ENCODE peak calls at places on chromosomes 4 and X, in six cellular contexts. One of them, this sample, is unnamed.

GRCh38 chr4:88533937-88534750 is 10.6 kb upstream of the PYURF start:
- DNase-seq in HepG2: no peak
- DNase-seq in HFF-Myc: peak; percentile 52
- DNase-seq in Peyer's patch: no peak
- DNase-seq in GM12878: no peak
- DNase-seq in body of pancreas: no peak
- DNase-seq in this sample: no peak

GRCh38 chr4:7894677-7895181 is 44.9 kb downstream of the AFAP1 start:
- DNase-seq in HepG2: no peak
- DNase-seq in HFF-Myc: no peak
- DNase-seq in Peyer's patch: no peak
- DNase-seq in GM12878: no peak
- DNase-seq in body of pancreas: no peak
- DNase-seq in this sample: no peak

GRCh38 chr4:179867300-179867878 is 2375.8 kb upstream of the TENM3 start:
- DNase-seq in HepG2: peak; percentile 66
- DNase-seq in HFF-Myc: no peak
- DNase-seq in Peyer's patch: peak; percentile 68
- DNase-seq in GM12878: peak; percentile 16
- DNase-seq in body of pancreas: peak; percentile 39
- DNase-seq in this sample: peak; percentile 75

GRCh38 chr4:8506373-8507250 is 66.0 kb downstream of the TRMT44 start:
- DNase-seq in HepG2: no peak
- DNase-seq in HFF-Myc: no peak
- DNase-seq in Peyer's patch: peak; percentile 54
- DNase-seq in GM12878: no peak
- DNase-seq in body of pancreas: peak; percentile 53
- DNase-seq in this sample: no peak

GRCh38 chrX:20265221-20265725 is 1.4 kb downstream of the RPS6KA3 start:
- DNase-seq in HepG2: peak; percentile 31
- DNase-seq in HFF-Myc: no peak
- DNase-seq in Peyer's patch: peak; percentile 81
- DNase-seq in GM12878: no peak
- DNase-seq in body of pancreas: peak; percentile 53
- DNase-seq in this sample: peak; percentile 68

GRCh38 chr4:6360385-6360784 is 90.7 kb downstream of the WFS1 start:
- DNase-seq in HepG2: no peak
- DNase-seq in HFF-Myc: no peak
- DNase-seq in Peyer's patch: no peak
- DNase-seq in GM12878: no peak
- DNase-seq in body of pancreas: no peak
- DNase-seq in this sample: no peak

GRCh38 chr4:173057442-173057841 is 111.2 kb upstream of the GALNT7 start:
- DNase-seq in HepG2: no peak
- DNase-seq in HFF-Myc: no peak
- DNase-seq in Peyer's patch: no peak
- DNase-seq in GM12878: no peak
- DNase-seq in body of pancreas: no peak
- DNase-seq in this sample: no peak

GRCh38 chrX:39165773-39166172 is 364.5 kb downstream of the MID1IP1 start:
- DNase-seq in HepG2: no peak
- DNase-seq in HFF-Myc: no peak
- DNase-seq in Peyer's patch: no peak
- DNase-seq in GM12878: no peak
- DNase-seq in body of pancreas: no peak
- DNase-seq in this sample: no peak

GRCh38 chr4:77040265-77040664 is 35.5 kb downstream of the CCNI start:
- DNase-seq in HepG2: no peak
- DNase-seq in HFF-Myc: no peak
- DNase-seq in Peyer's patch: no peak
- DNase-seq in GM12878: no peak
- DNase-seq in body of pancreas: no peak
- DNase-seq in this sample: no peak

GRCh38 chrX:68953331-68953730 is 124.5 kb downstream of the EFNB1 start:
- DNase-seq in HepG2: no peak
- DNase-seq in HFF-Myc: no peak
- DNase-seq in Peyer's patch: no peak
- DNase-seq in GM12878: no peak
- DNase-seq in body of pancreas: no peak
- DNase-seq in this sample: no peak

GRCh38 chr4:149911995-149912394 is 96.4 kb upstream of the IQCM start:
- DNase-seq in HepG2: no peak
- DNase-seq in HFF-Myc: no peak
- DNase-seq in Peyer's patch: no peak
- DNase-seq in GM12878: no peak
- DNase-seq in body of pancreas: no peak
- DNase-seq in this sample: no peak

GRCh38 chr4:38324861-38325451 is 339.0 kb upstream of the KLF3 start:
- DNase-seq in HepG2: no peak
- DNase-seq in HFF-Myc: no peak
- DNase-seq in Peyer's patch: no peak
- DNase-seq in GM12878: no peak
- DNase-seq in body of pancreas: no peak
- DNase-seq in this sample: no peak

GRCh38 chr4:89497517-89498308 is 190.1 kb upstream of the GPRIN3 start:
- DNase-seq in HepG2: no peak
- DNase-seq in HFF-Myc: no peak
- DNase-seq in Peyer's patch: no peak
- DNase-seq in GM12878: no peak
- DNase-seq in body of pancreas: no peak
- DNase-seq in this sample: no peak

GRCh38 chrX:105307762-105308161 is 87.3 kb upstream of the TEX13A start:
- DNase-seq in HepG2: no peak
- DNase-seq in HFF-Myc: no peak
- DNase-seq in Peyer's patch: no peak
- DNase-seq in GM12878: no peak
- DNase-seq in body of pancreas: no peak
- DNase-seq in this sample: no peak

GRCh38 chr4:99379571-99379970 is 27.0 kb upstream of the ADH1C start:
- DNase-seq in HepG2: no peak
- DNase-seq in HFF-Myc: no peak
- DNase-seq in Peyer's patch: no peak
- DNase-seq in GM12878: no peak
- DNase-seq in body of pancreas: no peak
- DNase-seq in this sample: no peak

GRCh38 chr4:185559913-185560281 is 24.6 kb upstream of the PDLIM3 start:
- DNase-seq in HepG2: peak; percentile 61
- DNase-seq in HFF-Myc: peak; percentile 20
- DNase-seq in Peyer's patch: no peak
- DNase-seq in GM12878: no peak
- DNase-seq in body of pancreas: peak; percentile 54
- DNase-seq in this sample: peak; percentile 17

DNA sequence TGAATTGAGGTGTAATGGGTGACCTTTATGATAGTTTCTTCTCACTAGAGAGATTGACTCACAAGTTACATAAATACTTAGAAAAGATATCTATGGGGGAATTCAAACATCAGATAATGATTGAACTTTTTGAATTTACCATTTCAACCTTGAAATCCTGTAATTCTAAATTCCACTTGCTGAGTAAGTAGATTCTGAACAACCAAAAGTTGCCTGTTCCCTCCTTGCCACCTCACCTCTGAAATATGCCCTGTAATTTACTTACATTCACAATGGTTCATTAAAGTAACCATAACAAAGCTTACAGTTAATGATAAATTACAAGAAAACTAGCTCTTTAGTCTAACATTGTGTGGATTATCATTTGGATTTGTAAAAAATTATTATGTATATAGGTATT is 43.4 kb upstream of the SLC39A8 start:
- DNase-seq in HepG2: no peak
- DNase-seq in HFF-Myc: no peak
- DNase-seq in Peyer's patch: no peak
- DNase-seq in GM12878: no peak
- DNase-seq in body of pancreas: no peak
- DNase-seq in this sample: no peak
- TF ChIP-seq CTCF in HepG2: no peak
- TF ChIP-seq CTCF in HFF-Myc: no peak
- TF ChIP-seq CTCF in Peyer's patch: no peak
- TF ChIP-seq CTCF in GM12878: no peak
- TF ChIP-seq CTCF in body of pancreas: no peak
- TF ChIP-seq CTCF in this sample: no peak

DNA sequence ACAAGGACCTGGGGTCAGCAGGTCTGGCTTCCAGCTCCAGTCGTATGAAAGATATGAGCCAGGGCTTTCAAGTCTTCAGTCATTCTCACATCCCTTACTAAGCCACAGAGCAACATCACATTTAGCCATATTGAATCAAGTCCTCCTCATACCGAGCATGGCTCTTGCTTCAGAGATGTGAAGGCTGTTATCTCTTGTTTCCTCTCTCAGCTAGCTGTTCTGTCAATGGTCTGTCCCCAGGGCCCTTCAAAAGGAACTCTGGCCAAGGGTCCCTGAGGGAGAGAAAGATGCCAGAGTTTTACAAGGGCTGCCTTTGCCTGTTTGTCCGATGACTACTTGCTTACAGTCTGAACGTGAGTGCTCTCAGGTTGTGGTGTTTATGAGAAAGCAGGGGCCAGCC is 30.5 kb downstream of the DOCK11 start:
- DNase-seq in HepG2: no peak
- DNase-seq in HFF-Myc: no peak
- DNase-seq in Peyer's patch: no peak
- DNase-seq in GM12878: no peak
- DNase-seq in body of pancreas: no peak
- DNase-seq in this sample: no peak
- H3K4me3 ChIP-seq in HepG2: no peak overlapping the region
- H3K4me3 ChIP-seq in HFF-Myc: no peak overlapping the region
- H3K4me3 ChIP-seq in Peyer's patch: no peak overlapping the region
- H3K4me3 ChIP-seq in GM12878: no peak overlapping the region
- H3K4me3 ChIP-seq in body of pancreas: no peak overlapping the region
- H3K4me3 ChIP-seq in this sample: no peak overlapping the region

GRCh38 chr4:15778191-15778741 is at the start of gene CD38:
- DNase-seq in HepG2: no peak
- DNase-seq in HFF-Myc: no peak
- DNase-seq in Peyer's patch: peak; percentile 84
- DNase-seq in GM12878: peak; percentile 67
- DNase-seq in body of pancreas: no peak
- DNase-seq in this sample: peak; percentile 88
- TF ChIP-seq CTCF in HepG2: no peak
- TF ChIP-seq CTCF in HFF-Myc: no peak
- TF ChIP-seq CTCF in Peyer's patch: no peak
- TF ChIP-seq CTCF in GM12878: no peak
- TF ChIP-seq CTCF in body of pancreas: no peak
- TF ChIP-seq CTCF in this sample: no peak

GRCh38 chr4:44713125-44713524 is 13.2 kb downstream of the GNPDA2 start:
- DNase-seq in HepG2: no peak
- DNase-seq in HFF-Myc: no peak
- DNase-seq in Peyer's patch: no peak
- DNase-seq in GM12878: no peak
- DNase-seq in body of pancreas: no peak
- DNase-seq in this sample: no peak

GRCh38 chr4:44722001-44722400 is 4.4 kb downstream of the GNPDA2 start:
- DNase-seq in HepG2: no peak
- DNase-seq in HFF-Myc: no peak
- DNase-seq in Peyer's patch: no peak
- DNase-seq in GM12878: no peak
- DNase-seq in body of pancreas: no peak
- DNase-seq in this sample: no peak

GRCh38 chr4:44716597-44716996 is 9.8 kb downstream of the GNPDA2 start:
- DNase-seq in HepG2: no peak
- DNase-seq in HFF-Myc: no peak
- DNase-seq in Peyer's patch: no peak
- DNase-seq in GM12878: no peak
- DNase-seq in body of pancreas: no peak
- DNase-seq in this sample: no peak
- H3K4me3 ChIP-seq in HepG2: no peak overlapping the region
- H3K4me3 ChIP-seq in HFF-Myc: no peak overlapping the region
- H3K4me3 ChIP-seq in Peyer's patch: no peak overlapping the region
- H3K4me3 ChIP-seq in GM12878: no peak overlapping the region
- H3K4me3 ChIP-seq in body of pancreas: no peak overlapping the region
- H3K4me3 ChIP-seq in this sample: no peak overlapping the region